ENCODE peak calls at places on chromosomes 5 and 9, in six cellular contexts. U is endodermal cell, H is cardiac muscle cell, Y is mesenchymal stem cell, X is colonic mucosa, Z is uterus. I is an unnamed sample. For H3K36me3, H3K4me1 and H3K27me3, the result is how much of the 10 kb centered on the place peaks cover.

GRCh38 chr5:132190161-132190817 is 37.4 kb downstream of the P4HA2 start:
- DNase-seq in H (peak), U (peak), Z (peak), X (no peak), Y (peak), I (no peak)

GRCh38 chr5:65094279-65094678 is 325.5 kb downstream of the CWC27 start:
- DNase-seq in Y (no peak), U (no peak), X (no peak), Z (no peak), H (no peak), I (no peak)

GRCh38 chr5:118040496-118040895 is 947.9 kb downstream of the DTWD2 start:
- DNase-seq in X (no peak), U (no peak), Z (no peak), H (no peak), Y (no peak), I (no peak)

GRCh38 chr9:6955251-6955921 is 197.6 kb downstream of the KDM4C start:
- DNase-seq in X (no peak), U (no peak), Z (no peak), H (peak), Y (peak), I (no peak)

GRCh38 chr5:112551437-112552018 is 132.5 kb upstream of the EPB41L4A start:
- DNase-seq in H (peak), U (peak), Z (peak), X (peak), Y (peak), I (no peak)

GRCh38 chr5:84384604-84385575 is at the start of gene EDIL3:
- DNase-seq in Y (peak), H (peak), X (peak), U (peak), Z (peak), I (no peak)

GRCh38 chr9:91162311-91162710 is 199.4 kb downstream of the AUH start:
- DNase-seq in Z (no peak), Y (peak), X (no peak), H (no peak), U (peak), I (no peak)

GRCh38 chr5:93330506-93330905 is 250.5 kb downstream of the NR2F1-AS1 start:
- DNase-seq in X (no peak), Z (no peak), Y (no peak), H (no peak), U (no peak), I (no peak)

GRCh38 chr5:166338801-166339200 is 1952.6 kb upstream of the WWC1 start:
- DNase-seq in U (no peak), X (no peak), Z (no peak), Y (no peak), H (peak), I (no peak)

GRCh38 chr9:108811944-108812343 is 43.8 kb downstream of the ACTL7B start:
- DNase-seq in Y (peak), H (no peak), U (no peak), X (no peak), Z (no peak), I (no peak)

GRCh38 chr5:96253140-96253539 is 179.9 kb downstream of the PCSK1 start:
- DNase-seq in U (no peak), H (no peak), X (no peak), Y (no peak), Z (no peak), I (no peak)

GRCh38 chr5:146772881-146773440 is 105.6 kb downstream of the PPP2R2B start:
- DNase-seq in U (no peak), Z (no peak), Y (no peak), X (no peak), H (no peak), I (no peak)

GRCh38 chr9:105656131-105656921 is 5.9 kb upstream of the TAL2 start:
- DNase-seq in Z (no peak), U (peak), H (no peak), Y (no peak), X (peak), I (peak)

GRCh38 chr5:108820983-108821382 is 73.3 kb downstream of the FER start:
- DNase-seq in H (no peak), U (no peak), Z (no peak), X (no peak), Y (no peak), I (no peak)

GRCh38 chr5:50550274-50550673 is 109.2 kb upstream of the EMB start:
- DNase-seq in Z (no peak), H (no peak), Y (no peak), U (no peak), X (no peak), I (no peak)

GRCh38 chr5:180136661-180137381 is 65.3 kb upstream of the RNF130 start:
- DNase-seq in H (no peak), U (peak), X (peak), Y (no peak), Z (peak), I (no peak)

GRCh38 chr9:114829686-114830085 is 23.8 kb upstream of the TNFSF15 start:
- DNase-seq in H (no peak), Y (no peak), Z (no peak), U (no peak), X (no peak), I (no peak)

GRCh38 chr5:142587354-142587965 is 98.4 kb downstream of the FGF1 start:
- DNase-seq in Y (peak), H (peak), X (peak), Z (no peak), U (peak), I (no peak)

GRCh38 chr5:136035837-136036236 is 7.0 kb downstream of the TGFBI start:
- DNase-seq in Z (no peak), H (no peak), Y (no peak), X (no peak), U (peak), I (no peak)

GRCh38 chr5:136034492-136034891 is 5.7 kb downstream of the TGFBI start:
- DNase-seq in Y (no peak), H (no peak), Z (no peak), X (no peak), U (peak), I (no peak)

GRCh38 chr5:136036991-136037705 is 8.4 kb downstream of the TGFBI start:
- DNase-seq in U (no peak), X (peak), H (peak), Z (no peak), Y (peak), I (no peak)

GRCh38 chr5:136034976-136035375 is 6.2 kb downstream of the TGFBI start:
- DNase-seq in U (peak), H (no peak), X (no peak), Z (no peak), Y (no peak), I (no peak)

DNA sequence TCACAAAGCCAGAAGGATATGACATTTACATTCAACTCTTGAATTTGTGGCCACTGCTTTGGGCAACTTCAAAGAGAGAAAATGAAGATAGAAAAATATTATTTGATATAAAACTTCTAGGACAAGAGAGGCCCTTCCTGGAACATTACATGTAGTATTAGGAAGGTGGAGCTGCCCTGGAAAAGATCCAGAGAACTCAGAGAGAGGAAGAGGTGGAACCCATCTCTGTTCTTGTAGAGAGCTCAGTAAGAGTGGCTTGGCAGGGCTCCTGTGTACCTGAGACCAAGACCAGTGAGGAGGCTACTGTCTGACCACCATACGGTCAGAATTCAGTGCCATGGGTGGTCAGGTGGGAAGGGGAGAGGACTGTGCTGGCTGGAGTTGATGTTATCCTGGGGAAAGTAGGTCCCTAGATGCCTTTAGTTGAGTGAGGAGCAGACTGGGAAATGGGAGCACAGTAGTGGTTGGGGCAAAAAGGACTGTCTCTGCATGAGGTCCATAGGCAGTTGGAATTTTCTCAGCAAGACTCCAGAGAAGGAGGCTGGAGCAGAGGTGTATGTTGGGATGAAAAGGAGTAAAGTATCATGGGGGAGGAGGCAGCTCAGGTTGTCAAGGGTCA is 7.6 kb downstream of the TGFBI start:
- DNase-seq in H (no peak), Z (no peak), Y (no peak), X (no peak), U (peak), I (no peak)
- H3K36me3 ChIP-seq in H (under half), Z (under half), Y (half or more), X (under half), U (under half), I (under half)

GRCh38 chr5:73957397-73958001 is 331.5 kb downstream of the ARHGEF28 start:
- DNase-seq in X (no peak), U (no peak), H (no peak), Z (no peak), Y (peak), I (no peak)

GRCh38 chr5:73963021-73963420 is 337.0 kb downstream of the ARHGEF28 start:
- DNase-seq in H (peak), X (no peak), Y (no peak), Z (no peak), U (no peak), I (no peak)

GRCh38 chr5:73958037-73958436 is 332.0 kb downstream of the ARHGEF28 start:
- DNase-seq in U (no peak), X (no peak), Z (no peak), H (no peak), Y (no peak), I (no peak)

GRCh38 chr5:73960426-73960825 is 334.4 kb downstream of the ARHGEF28 start:
- DNase-seq in X (no peak), Y (peak), H (no peak), Z (no peak), U (no peak), I (no peak)

DNA sequence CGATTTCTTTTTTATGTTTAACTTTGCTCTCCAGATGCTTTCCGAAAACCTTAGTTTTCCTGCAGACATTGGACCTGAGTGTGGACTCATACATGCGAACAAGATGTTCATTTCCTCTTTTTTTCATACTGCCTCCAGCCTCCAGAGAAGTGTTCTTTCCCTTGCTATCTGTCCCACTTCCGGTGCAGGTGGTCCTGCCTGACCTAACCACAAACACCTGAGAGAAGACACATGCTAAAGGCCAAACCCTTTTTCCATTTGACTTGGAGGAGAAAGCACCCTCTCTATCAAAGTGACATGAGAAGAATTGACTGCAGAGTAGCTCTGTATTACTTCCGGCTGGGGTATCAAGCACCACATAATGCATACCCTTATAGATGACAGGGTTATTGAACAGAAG is 334.0 kb downstream of the ARHGEF28 start:
- DNase-seq in Z (no peak), H (no peak), X (no peak), U (no peak), Y (no peak), I (no peak)
- H3K4me1 ChIP-seq in Z (under half), H (under half), X (under half), U (under half), Y (under half), I (under half)

GRCh38 chr5:55188656-55189380 is 15.8 kb upstream of the CDC20B start:
- DNase-seq in X (no peak), U (no peak), H (no peak), Y (no peak), Z (no peak), I (no peak)
- H3K27me3 ChIP-seq in X (under half), U (half or more), H (half or more), Y (half or more), Z (under half), I (half or more)

DNA sequence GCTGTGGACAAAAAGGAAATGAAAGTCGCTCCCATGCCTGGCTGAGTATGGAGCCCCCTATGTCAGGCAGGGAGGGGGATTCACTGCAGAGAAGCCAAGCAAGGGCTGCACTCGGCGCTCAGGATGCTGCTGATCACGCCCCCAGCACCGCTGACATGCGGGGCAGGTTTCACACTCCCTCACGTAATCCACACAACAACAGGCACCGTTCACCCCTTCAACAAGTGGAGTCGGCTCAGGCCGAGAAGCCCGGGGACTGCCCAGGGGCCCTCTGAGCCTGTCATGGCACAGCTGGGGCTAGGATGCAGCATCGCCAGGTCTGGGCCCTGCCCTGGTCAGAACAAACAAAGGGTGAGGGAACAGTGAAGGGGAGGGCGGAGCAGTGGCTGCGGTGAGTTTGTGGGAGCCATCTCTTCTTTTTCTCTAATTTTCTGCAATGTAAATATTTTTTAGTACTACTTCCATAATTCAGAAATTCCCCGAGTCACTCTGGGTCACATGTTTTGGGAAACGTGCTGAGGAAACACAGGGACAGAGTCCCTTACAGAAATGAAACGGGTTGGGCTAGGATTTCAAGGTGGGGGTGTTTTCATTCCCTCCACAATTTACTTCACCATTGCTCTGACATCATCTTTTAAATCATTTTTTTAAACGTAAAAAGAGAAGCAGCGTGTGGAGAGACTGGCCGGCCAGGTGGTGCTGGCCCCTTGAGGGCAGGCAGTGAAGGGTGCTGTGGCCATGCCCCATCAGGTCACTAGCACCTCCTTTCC is 49.8 kb downstream of the PRRT1B start:
- DNase-seq in Y (no peak), H (no peak), U (peak), Z (no peak), X (no peak), I (no peak)
- H3K36me3 ChIP-seq in Y (half or more), H (under half), U (under half), Z (under half), X (under half), I (half or more)

GRCh38 chr5:172901012-172901780 is 58.0 kb upstream of the RPL26L1 start:
- DNase-seq in X (no peak), Y (peak), H (peak), U (no peak), Z (peak), I (peak)

GRCh38 chr5:172897691-172898512 is 61.3 kb upstream of the RPL26L1 start:
- DNase-seq in H (peak), Z (no peak), U (no peak), Y (peak), X (no peak), I (no peak)

GRCh38 chr5:172901788-172902496 is 57.3 kb upstream of the RPL26L1 start:
- DNase-seq in U (peak), Z (no peak), Y (peak), X (no peak), H (peak), I (no peak)

GRCh38 chr5:172898513-172899369 is 60.5 kb upstream of the RPL26L1 start:
- DNase-seq in H (no peak), X (no peak), U (no peak), Y (no peak), Z (no peak), I (no peak)

GRCh38 chr5:172899436-172899835 is 59.8 kb upstream of the RPL26L1 start:
- DNase-seq in Z (no peak), Y (no peak), X (no peak), H (no peak), U (no peak), I (no peak)
- H3K4me1 ChIP-seq in Z (under half), Y (half or more), X (under half), H (under half), U (under half), I (half or more)

GRCh38 chr5:170700503-170700902 is 83.0 kb upstream of the GABRP start:
- DNase-seq in Y (no peak), U (no peak), H (no peak), X (no peak), Z (no peak), I (no peak)
- H3K27me3 ChIP-seq in Y (under half), U (under half), H (under half), X (under half), Z (under half), I (under half)

I was measured in left ventricle myocardium inferior.